ENCODE peak calls at places on chromosomes 7 and 10, in eight cellular contexts. L is pancreas; E is CD4-positive, CD25-positive, alpha-beta regulatory T cell; C is kidney; S is transverse colon; M is fibroblast of lung; Z is astrocyte; Y is heart left ventricle. H is an unnamed sample.
A peak's percentile ranks its signal among the peaks of the same experiment; 100 is the strongest.

GRCh38 chr10:124997791-124998623 is 56.1 kb downstream of the ZRANB1 start:
- DNase-seq in L (no peak), E (no peak), C (peak; percentile 63), S (peak; percentile 5), M (no peak), Z (no peak), Y (no peak), H (no peak)

GRCh38 chr10:88076027-88076880 is 212.8 kb downstream of the PTEN start:
- DNase-seq in L (no peak), E (no peak), C (no peak), S (no peak), M (peak; percentile 17), Z (no peak), Y (no peak), H (no peak)

GRCh38 chr10:111872591-111872990 is 311.0 kb downstream of the GPAM start:
- DNase-seq in L (no peak), E (peak; percentile 0), C (no peak), S (no peak), M (no peak), Z (no peak), Y (no peak), H (no peak)

GRCh38 chr10:73979428-73980407 is 18.2 kb upstream of the VCL start:
- DNase-seq in L (no peak), E (no peak), C (no peak), S (no peak), M (no peak), Z (no peak), Y (no peak), H (no peak)

GRCh38 chr7:25382869-25383268 is 154.6 kb upstream of the NPVF start:
- DNase-seq in L (no peak), E (no peak), C (no peak), S (no peak), M (no peak), Z (no peak), Y (no peak), H (no peak)

GRCh38 chr7:28151965-28152364 is 28.6 kb downstream of the JAZF1 start:
- DNase-seq in L (no peak), E (peak; percentile 74), C (no peak), S (no peak), M (peak; percentile 78), Z (peak; percentile 74), Y (no peak), H (no peak)

GRCh38 chr7:147029935-147030334 is 913.3 kb downstream of the CNTNAP2 start:
- DNase-seq in L (no peak), E (no peak), C (no peak), S (no peak), M (no peak), Z (no peak), Y (no peak), H (no peak)

GRCh38 chr10:102410427-102411073 is 8.0 kb downstream of the PSD start:
- DNase-seq in L (no peak), E (peak; percentile 45), C (peak; percentile 74), S (no peak), M (peak; percentile 28), Z (no peak), Y (peak; percentile 22), H (no peak)

GRCh38 chr7:19772858-19773337 is 519 bp downstream of the TMEM196 start:
- DNase-seq in L (peak; percentile 24), E (no peak), C (peak; percentile 68), S (no peak), M (peak; percentile 60), Z (peak; percentile 42), Y (no peak), H (no peak)

GRCh38 chr10:29202541-29202940 is 86.3 kb upstream of the LYZL1 start:
- DNase-seq in L (no peak), E (no peak), C (no peak), S (no peak), M (no peak), Z (no peak), Y (no peak), H (no peak)

GRCh38 chr10:103491729-103492364 is 1.7 kb upstream of the NEURL1 start:
- DNase-seq in L (no peak), E (no peak), C (peak; percentile 74), S (no peak), M (peak; percentile 92), Z (peak; percentile 92), Y (no peak), H (no peak)

GRCh38 chr7:25349283-25349682 is 121.0 kb upstream of the NPVF start:
- DNase-seq in L (no peak), E (no peak), C (no peak), S (no peak), M (no peak), Z (no peak), Y (no peak), H (no peak)

GRCh38 chr7:135859548-135859947 is 110.9 kb upstream of the FAM180A start:
- DNase-seq in L (no peak), E (no peak), C (no peak), S (no peak), M (peak; percentile 44), Z (peak; percentile 32), Y (no peak), H (no peak)

GRCh38 chr10:17617031-17617911 is at the start of gene HACD1:
- DNase-seq in L (peak; percentile 65), E (peak; percentile 69), C (peak; percentile 80), S (peak; percentile 73), M (peak; percentile 72), Z (peak; percentile 64), Y (peak; percentile 82), H (peak; percentile 14)

GRCh38 chr7:136245327-136246004 is 268.3 kb upstream of the MTPN start:
- DNase-seq in L (no peak), E (no peak), C (no peak), S (no peak), M (no peak), Z (no peak), Y (no peak), H (no peak)

GRCh38 chr10:17649836-17650235 is 5.9 kb downstream of the STAM start:
- DNase-seq in L (no peak), E (no peak), C (no peak), S (no peak), M (peak; percentile 87), Z (peak; percentile 85), Y (no peak), H (no peak)

GRCh38 chr10:52864459-52865106 is 92.0 kb upstream of the MBL2 start:
- DNase-seq in L (peak; percentile 33), E (no peak), C (peak; percentile 82), S (no peak), M (peak; percentile 96), Z (peak; percentile 95), Y (peak; percentile 76), H (no peak)

GRCh38 chr10:28300027-28300426 is 2.8 kb downstream of the MPP7 start:
- DNase-seq in L (no peak), E (peak; percentile 54), C (no peak), S (no peak), M (no peak), Z (no peak), Y (no peak), H (no peak)

GRCh38 chr10:88958721-88959120 is 6.1 kb upstream of the ACTA2 start:
- DNase-seq in L (no peak), E (no peak), C (no peak), S (no peak), M (no peak), Z (no peak), Y (no peak), H (no peak)

DNA sequence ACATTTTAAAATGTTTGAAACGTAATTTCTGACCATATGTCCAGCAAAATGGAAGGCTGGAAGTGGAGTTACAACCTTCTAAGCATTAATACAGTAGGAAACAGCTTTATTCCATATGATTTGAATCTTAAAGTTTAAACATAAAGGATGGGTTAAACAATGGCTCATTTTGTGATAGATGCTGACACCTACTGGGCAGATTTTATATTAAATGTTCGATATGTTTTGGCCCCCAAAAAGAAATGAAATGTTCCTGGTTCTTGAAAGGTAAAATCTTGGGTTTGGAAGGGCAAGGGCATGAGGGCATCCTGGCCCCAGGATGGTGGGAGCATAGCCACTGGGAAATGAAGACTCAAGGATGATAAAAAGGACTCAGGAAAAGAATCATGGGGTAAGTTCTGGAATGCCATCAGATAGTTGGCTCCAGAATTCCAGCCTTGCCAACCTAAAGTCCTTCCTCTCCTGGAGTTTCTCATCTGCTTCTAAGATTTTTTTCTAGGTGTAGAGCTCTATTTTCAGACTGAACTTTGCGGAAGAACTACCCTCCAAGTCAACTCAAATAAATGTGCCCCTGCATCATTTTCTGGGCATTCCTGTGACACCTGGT is 34.6 kb upstream of the SLC35G1 start:
- DNase-seq in L (no peak), E (peak; percentile 5), C (no peak), S (no peak), M (no peak), Z (no peak), Y (no peak), H (no peak)
- H3K27ac ChIP-seq in L (no peak overlapping the region), E (no peak overlapping the region), C (no peak overlapping the region), S (no peak overlapping the region), M (no peak overlapping the region), Z (no peak overlapping the region), Y (no peak overlapping the region), H (no peak overlapping the region)

DNA sequence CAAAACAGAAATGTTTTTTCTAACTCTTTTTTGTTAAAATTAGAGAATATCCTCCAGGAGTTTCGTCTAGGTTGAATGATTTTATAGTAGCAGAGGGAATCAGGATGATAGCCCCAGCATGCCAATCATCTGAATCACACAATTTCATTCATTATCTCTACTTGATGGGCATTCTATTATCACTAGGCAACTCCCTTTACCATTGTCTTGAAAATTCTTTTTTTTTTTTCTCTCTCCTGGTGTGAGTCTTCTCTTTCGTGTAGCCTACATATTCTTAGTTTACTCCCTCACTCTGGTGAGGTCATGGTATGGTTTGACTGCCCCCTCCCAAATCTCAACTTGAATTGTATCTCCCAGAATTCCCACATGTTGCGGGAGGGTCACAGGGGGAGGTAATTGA is 104.8 kb downstream of the OTUD1 start:
- DNase-seq in L (no peak), E (no peak), C (no peak), S (no peak), M (no peak), Z (no peak), Y (no peak), H (no peak)
- H3K4me1 ChIP-seq in L (no peaks in the 10 kb centered on the region), E (peaks cover 27% of the 10 kb centered on the region), C (peaks cover 2% of the 10 kb centered on the region), S (peaks cover 7% of the 10 kb centered on the region), M (no peaks in the 10 kb centered on the region), Z (no peaks in the 10 kb centered on the region), Y (peaks cover 12% of the 10 kb centered on the region), H (no peaks in the 10 kb centered on the region)

GRCh38 chr10:46042527-46042926 is 3.5 kb downstream of the MSMB start:
- DNase-seq in L (no peak), E (no peak), C (no peak), S (no peak), M (no peak), Z (no peak), Y (no peak), H (no peak)

GRCh38 chr10:46035923-46036849 is 5.8 kb upstream of the NCOA4 start:
- DNase-seq in L (no peak), E (no peak), C (no peak), S (no peak), M (no peak), Z (no peak), Y (no peak), H (no peak)

GRCh38 chr10:46037107-46037900 is 6.9 kb upstream of the NCOA4 start:
- DNase-seq in L (no peak), E (no peak), C (no peak), S (no peak), M (no peak), Z (no peak), Y (no peak), H (no peak)

GRCh38 chr10:46040004-46040403 is 6.1 kb downstream of the MSMB start:
- DNase-seq in L (no peak), E (no peak), C (no peak), S (no peak), M (no peak), Z (no peak), Y (no peak), H (no peak)
- H3K27ac ChIP-seq in L (no peak overlapping the region), E (no peak overlapping the region), C (no peak overlapping the region), S (no peak overlapping the region), M (no peak overlapping the region), Z (no peak overlapping the region), Y (no peak overlapping the region), H (no peak overlapping the region)

GRCh38 chr7:7212612-7213011 is 30.3 kb downstream of the C1GALT1 start:
- DNase-seq in L (no peak), E (no peak), C (no peak), S (no peak), M (peak; percentile 40), Z (peak; percentile 26), Y (no peak), H (no peak)
- H3K4me1 ChIP-seq in L (no peaks in the 10 kb centered on the region), E (no peaks in the 10 kb centered on the region), C (no peaks in the 10 kb centered on the region), S (no peaks in the 10 kb centered on the region), M (no peaks in the 10 kb centered on the region), Z (no peaks in the 10 kb centered on the region), Y (peaks cover 4% of the 10 kb centered on the region), H (no peaks in the 10 kb centered on the region)